ENCODE peak calls at places on chromosome 19, in nine cellular contexts. X is pancreas, B is naive B cell, E is foreskin keratinocyte, G is epithelial cell of esophagus, D is GM13977, N is prostate gland, I is T-cell, Z is GOT3. M is an unnamed sample.

GRCh38 chr19:2973229-2973628 is 4.1 kb upstream of the TLE6 start:
- DNase-seq in G (no peak), B (no peak), D (no peak), E (no peak), Z (no peak), X (no peak), N (no peak), I (no peak), M (no peak)

GRCh38 chr19:53809518-53810186 is 14.5 kb downstream of the NLRP12 start:
- DNase-seq in X (no peak), N (no peak), Z (no peak), D (no peak), E (no peak), I (no peak), B (no peak), G (no peak), M (no peak)

GRCh38 chr19:28244966-28245365 is 968.0 kb downstream of the UQCRFS1 start:
- DNase-seq in Z (no peak), X (no peak), B (no peak), E (no peak), N (no peak), I (no peak), G (no peak), D (no peak), M (no peak)

GRCh38 chr19:27955484-27955883 is 1257.5 kb downstream of the UQCRFS1 start:
- DNase-seq in I (no peak), N (no peak), D (no peak), B (no peak), Z (no peak), X (no peak), E (no peak), G (no peak), M (no peak)

GRCh38 chr19:19224150-19224851 is 12.5 kb downstream of the NCAN start:
- DNase-seq in D (no peak), N (no peak), E (no peak), I (no peak), Z (no peak), G (no peak), B (no peak), X (no peak), M (no peak)

GRCh38 chr19:39223703-39224279 is 19.7 kb upstream of the SYCN start:
- DNase-seq in I (no peak), X (no peak), N (no peak), E (no peak), B (no peak), Z (no peak), D (peak), G (peak), M (no peak)

GRCh38 chr19:43229315-43229714 is 23.9 kb upstream of the PSG4 start:
- DNase-seq in Z (no peak), N (no peak), E (no peak), B (no peak), D (no peak), G (peak), X (no peak), I (no peak), M (no peak)

GRCh38 chr19:11673608-11674041 is 65.1 kb downstream of the ZNF823 start:
- DNase-seq in G (peak), X (peak), Z (no peak), N (peak), E (no peak), B (peak), D (peak), I (no peak), M (no peak)

GRCh38 chr19:5934779-5935472 is 20.9 kb downstream of the CAPS start:
- DNase-seq in X (no peak), E (no peak), G (no peak), N (no peak), Z (no peak), D (no peak), I (no peak), B (no peak), M (no peak)

GRCh38 chr19:47272448-47273312 is 2.0 kb upstream of the INAFM1 start:
- DNase-seq in I (no peak), G (no peak), E (no peak), X (peak), N (peak), B (no peak), Z (no peak), D (no peak), M (peak)

GRCh38 chr19:18204394-18205179 is 745 bp upstream of the RAB3A start:
- DNase-seq in G (no peak), I (no peak), B (peak), X (peak), Z (no peak), E (no peak), D (no peak), N (no peak), M (no peak)

GRCh38 chr19:51798127-51798526 is 3.2 kb downstream of the FPR3 start:
- DNase-seq in I (no peak), G (no peak), X (no peak), B (no peak), Z (no peak), E (no peak), D (no peak), N (no peak), M (no peak)

GRCh38 chr19:56423276-56423984 is 19.3 kb downstream of the ZNF583 start:
- DNase-seq in D (no peak), Z (no peak), E (no peak), I (no peak), B (no peak), G (no peak), X (no peak), N (no peak), M (no peak)

GRCh38 chr19:46022431-46023310 is at the start of gene PGLYRP1:
- DNase-seq in Z (no peak), D (no peak), E (no peak), I (no peak), N (no peak), B (no peak), G (no peak), X (no peak), M (no peak)

GRCh38 chr19:2611483-2612464 is 90.7 kb downstream of the GNG7 start:
- DNase-seq in Z (no peak), N (no peak), G (no peak), X (no peak), D (no peak), I (no peak), E (no peak), B (no peak), M (no peak)

GRCh38 chr19:1237754-1238372 is at the start of gene CBARP:
- DNase-seq in X (no peak), I (no peak), N (peak), G (no peak), B (no peak), E (no peak), Z (no peak), D (peak), M (no peak)

GRCh38 chr19:56960959-56961622 is 120.6 kb upstream of the PEG3 start:
- DNase-seq in E (no peak), I (no peak), X (no peak), Z (no peak), D (no peak), G (no peak), N (no peak), B (no peak), M (no peak)